ENCODE peak calls at places on chromosomes 12 and 14, in four cellular contexts. C is CD4-positive, alpha-beta T cell; R is WTC11; J is cardiac fibroblast. Q is an unnamed sample.
A peak's percentile ranks its signal among the peaks of the same experiment; 100 is the strongest.

GRCh38 chr14:60233251-60233650 is 15.8 kb upstream of the PPM1A start:
- DNase-seq in C (no peak), R (no peak), J (peak; percentile 8), Q (no peak)

GRCh38 chr12:85923767-85924331 is 49.8 kb downstream of the NTS start:
- DNase-seq in C (no peak), R (no peak), J (peak; percentile 54), Q (peak; percentile 38)

GRCh38 chr12:112317481-112317880 is 64.8 kb downstream of the HECTD4 start:
- DNase-seq in C (no peak), R (no peak), J (no peak), Q (no peak)

GRCh38 chr12:49346659-49347306 is at the start of gene DNAJC22:
- DNase-seq in C (no peak), R (no peak), J (no peak), Q (peak; percentile 33)

GRCh38 chr12:110600254-110600653 is 13.7 kb upstream of the TCTN1 start:
- DNase-seq in C (no peak), R (no peak), J (peak; percentile 79), Q (peak; percentile 68)

GRCh38 chr12:122111070-122111750 is 32.7 kb downstream of the MLXIP start:
- DNase-seq in C (no peak), R (no peak), J (no peak), Q (peak; percentile 59)

GRCh38 chr12:106107566-106107965 is 31.2 kb downstream of the NUAK1 start:
- DNase-seq in C (no peak), R (no peak), J (peak; percentile 45), Q (peak; percentile 53)

GRCh38 chr14:102911991-102912761 is 10.3 kb upstream of the AMN start:
- DNase-seq in C (no peak), R (no peak), J (no peak), Q (no peak)

GRCh38 chr14:74019743-74020142 is 594 bp downstream of the BBOF1 start:
- DNase-seq in C (no peak), R (no peak), J (peak; percentile 73), Q (peak; percentile 4)

GRCh38 chr12:41661141-41661540 is 473.0 kb downstream of the PDZRN4 start:
- DNase-seq in C (no peak), R (no peak), J (no peak), Q (no peak)

GRCh38 chr14:93688239-93688666 is 100.0 kb downstream of the PRIMA1 start:
- DNase-seq in C (no peak), R (peak; percentile 74), J (no peak), Q (peak; percentile 24)

GRCh38 chr14:94571950-94572349 is 9.3 kb upstream of the SERPINA5 start:
- DNase-seq in C (no peak), R (no peak), J (peak; percentile 62), Q (peak; percentile 75)

GRCh38 chr14:103801459-103801858 is 45.9 kb downstream of the PPP1R13B start:
- DNase-seq in C (no peak), R (no peak), J (peak; percentile 51), Q (peak; percentile 92)

GRCh38 chr12:62291888-62292760 is 31.9 kb downstream of the USP15 start:
- DNase-seq in C (no peak), R (no peak), J (no peak), Q (peak; percentile 64)

GRCh38 chr12:68454855-68455254 is 122.7 kb upstream of the MDM1 start:
- DNase-seq in C (no peak), R (no peak), J (no peak), Q (no peak)

GRCh38 chr14:64507376-64508156 is 3.0 kb downstream of the ZBTB1 start:
- DNase-seq in C (no peak), R (no peak), J (peak; percentile 15), Q (peak; percentile 65)

GRCh38 chr14:73426877-73427276 is 31.5 kb downstream of the NUMB start:
- DNase-seq in C (no peak), R (no peak), J (peak; percentile 65), Q (no peak)

GRCh38 chr14:36027354-36027753 is 149.2 kb downstream of the PTCSC3 start:
- DNase-seq in C (no peak), R (no peak), J (no peak), Q (no peak)

GRCh38 chr14:36028665-36029064 is 147.9 kb downstream of the PTCSC3 start:
- DNase-seq in C (no peak), R (no peak), J (no peak), Q (no peak)

GRCh38 chr14:36022765-36023415 is 153.6 kb downstream of the PTCSC3 start:
- DNase-seq in C (no peak), R (no peak), J (no peak), Q (no peak)

GRCh38 chr14:36028218-36028617 is 148.3 kb downstream of the PTCSC3 start:
- DNase-seq in C (no peak), R (peak; percentile 34), J (no peak), Q (peak; percentile 25)
- TF ChIP-seq CTCF in C (no peak), R (no peak), J (no peak), Q (no peak)

GRCh38 chr14:49505026-49505766 is 81.0 kb downstream of the RPS29 start:
- DNase-seq in C (no peak), R (no peak), J (no peak), Q (no peak)
- TF ChIP-seq CTCF in C (no peak), R (no peak), J (no peak), Q (no peak)

DNA sequence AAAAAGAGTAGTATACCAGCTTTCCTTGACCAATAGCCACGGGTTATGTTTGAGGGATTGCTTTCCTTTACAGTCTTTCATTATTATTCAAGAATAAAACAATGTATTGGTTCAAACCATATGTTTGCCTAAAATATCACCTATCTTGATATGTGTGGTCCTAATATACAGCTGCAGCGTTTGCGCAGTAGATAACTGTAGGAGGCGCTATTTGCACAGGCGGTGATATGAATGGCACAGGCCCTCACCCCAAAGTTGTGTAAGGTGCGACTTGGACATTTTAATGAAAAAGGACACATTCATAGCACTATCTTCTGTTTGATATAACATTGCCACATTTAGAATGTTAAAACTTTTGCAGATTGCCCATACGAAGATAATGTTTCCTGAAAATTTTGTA is 298.4 kb downstream of the TRHDE start:
- DNase-seq in C (no peak), R (peak; percentile 70), J (no peak), Q (no peak)
- TF ChIP-seq CTCF in C (no peak), R (peak; percentile 60), J (no peak), Q (peak; percentile 21)

GRCh38 chr14:99266181-99267178 is 5.5 kb downstream of the BCL11B start:
- DNase-seq in C (peak; percentile 83), R (peak; percentile 82), J (peak; percentile 71), Q (peak; percentile 76)
- TF ChIP-seq CTCF in C (peak; percentile 99), R (peak; percentile 94), J (peak; percentile 98), Q (peak; percentile 98)

DNA sequence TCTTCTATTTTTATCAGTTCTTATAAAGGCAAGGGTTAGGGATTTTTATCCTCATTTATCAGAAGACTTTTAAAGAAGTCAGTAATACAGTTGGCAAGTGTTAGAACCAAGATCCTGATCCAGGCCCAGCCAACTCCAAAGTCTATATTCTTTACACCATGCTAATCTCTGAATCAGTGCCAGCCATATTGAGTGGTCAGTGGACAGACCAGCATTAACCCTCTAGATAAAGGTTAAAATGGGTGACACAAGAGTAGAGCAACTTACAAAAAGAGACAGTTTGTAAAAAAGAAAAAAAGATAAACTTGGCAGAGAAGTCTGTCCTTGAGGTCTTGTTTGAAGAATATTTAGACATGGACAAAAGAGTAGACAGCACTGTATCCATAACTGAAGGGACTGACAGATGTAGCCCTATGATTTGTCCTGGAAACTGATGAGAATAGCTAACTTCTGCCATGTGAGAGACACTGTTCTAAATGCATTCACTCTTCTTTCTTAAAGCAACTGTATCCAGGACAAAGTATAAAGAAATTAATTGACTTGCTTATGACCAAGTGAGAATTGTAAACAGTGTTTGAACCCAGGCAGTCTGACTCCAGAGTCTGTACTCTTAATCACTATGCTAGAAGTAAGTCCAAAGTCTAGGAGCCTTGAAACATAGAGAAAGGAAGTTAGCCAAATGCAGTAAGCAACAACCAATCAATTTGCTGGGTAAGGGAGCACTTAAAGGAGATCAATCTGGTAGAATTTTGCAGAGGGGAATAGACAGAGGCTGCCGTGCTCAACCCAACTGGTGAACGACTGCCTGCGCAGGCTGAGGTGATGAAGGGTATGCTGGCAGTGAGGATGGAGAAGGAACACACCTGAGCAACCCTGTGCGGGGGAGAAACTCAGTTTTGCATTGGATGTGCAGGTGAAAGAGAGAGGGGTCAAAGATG is 103.7 kb downstream of the TTC6 start:
- DNase-seq in C (no peak), R (no peak), J (no peak), Q (no peak)
- TF ChIP-seq CTCF in C (no peak), R (no peak), J (no peak), Q (no peak)

DNA sequence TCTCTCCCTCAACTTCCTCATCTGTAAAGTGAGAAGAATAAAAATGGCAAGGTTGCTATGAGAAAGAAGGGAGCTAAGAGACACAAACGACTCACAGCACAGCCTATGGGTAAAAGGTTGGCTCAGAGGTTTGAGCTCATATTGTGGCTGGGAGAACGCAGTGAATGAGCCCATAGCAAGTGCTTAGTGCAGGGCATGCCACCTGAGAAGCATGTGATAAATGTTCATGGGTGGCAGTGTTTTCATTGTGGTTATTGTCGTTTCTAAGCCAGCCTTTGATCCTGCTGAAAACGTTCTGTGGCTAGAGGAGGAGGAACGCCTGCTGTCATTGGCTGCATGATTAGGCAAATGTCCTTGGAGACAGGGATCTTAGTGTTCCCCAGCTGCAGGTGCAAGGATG is 150.4 kb downstream of the KSR2 start:
- DNase-seq in C (no peak), R (no peak), J (no peak), Q (no peak)
- TF ChIP-seq CTCF in C (no peak), R (no peak), J (no peak), Q (no peak)

GRCh38 chr14:88297306-88297705 is 25.8 kb downstream of the KCNK10 start:
- DNase-seq in C (no peak), R (no peak), J (no peak), Q (no peak)
- TF ChIP-seq CTCF in C (no peak), R (no peak), J (no peak), Q (no peak)

GRCh38 chr12:90585640-90586304 is 369.2 kb downstream of the CCER1 start:
- DNase-seq in C (no peak), R (no peak), J (peak; percentile 5), Q (no peak)
- TF ChIP-seq CTCF in C (no peak), R (no peak), J (no peak), Q (no peak)

GRCh38 chr12:15496738-15497137 is 174.4 kb downstream of the PTPRO start:
- DNase-seq in C (no peak), R (no peak), J (no peak), Q (no peak)
- TF ChIP-seq CTCF in C (no peak), R (no peak), J (no peak), Q (no peak)

Q was measured in MCF 10A.